ENCODE peak calls at places on chromosomes 4 and X, in four cellular contexts. One of them, this sample, is unnamed.

GRCh38 chrX:49876750-49877149 is 2.5 kb upstream of the USP27X start:
- DNase-seq in IMR-90: peak; percentile 23
- DNase-seq in mesendoderm: peak; percentile 24
- DNase-seq in H9: no peak
- DNase-seq in this sample: no peak

GRCh38 chr4:186781032-186781917 is 57.6 kb upstream of the FAT1 start:
- DNase-seq in H9: no peak
- DNase-seq in IMR-90: peak; percentile 91
- DNase-seq in mesendoderm: no peak
- DNase-seq in this sample: no peak

GRCh38 chrX:76109654-76110053 is 63.2 kb upstream of the PBDC1 start:
- DNase-seq in H9: no peak
- DNase-seq in IMR-90: no peak
- DNase-seq in mesendoderm: peak; percentile 45
- DNase-seq in this sample: no peak

GRCh38 chrX:37746268-37746931 is 33.5 kb upstream of the CYBB start:
- DNase-seq in H9: no peak
- DNase-seq in IMR-90: no peak
- DNase-seq in mesendoderm: peak; percentile 3
- DNase-seq in this sample: no peak

GRCh38 chr4:185532327-185532726 is 3.0 kb downstream of the PDLIM3 start:
- DNase-seq in IMR-90: no peak
- DNase-seq in H9: no peak
- DNase-seq in mesendoderm: no peak
- DNase-seq in this sample: no peak

GRCh38 chr4:90030953-90031352 is 96.2 kb upstream of the CCSER1 start:
- DNase-seq in IMR-90: no peak
- DNase-seq in H9: peak; percentile 35
- DNase-seq in mesendoderm: peak; percentile 69
- DNase-seq in this sample: no peak

GRCh38 chr4:146051724-146052396 is 113.2 kb upstream of the ZNF827 start:
- DNase-seq in H9: no peak
- DNase-seq in mesendoderm: no peak
- DNase-seq in IMR-90: peak; percentile 72
- DNase-seq in this sample: no peak

GRCh38 chrX:155954793-155955192 is 42.7 kb upstream of the IL9R start:
- DNase-seq in mesendoderm: no peak
- DNase-seq in IMR-90: no peak
- DNase-seq in H9: no peak
- DNase-seq in this sample: no peak

GRCh38 chr4:6500481-6501135 is 28.2 kb upstream of the PPP2R2C start:
- DNase-seq in IMR-90: no peak
- DNase-seq in mesendoderm: no peak
- DNase-seq in H9: peak; percentile 6
- DNase-seq in this sample: no peak

GRCh38 chrX:6644411-6644810 is 109.5 kb upstream of the VCX3A start:
- DNase-seq in H9: no peak
- DNase-seq in mesendoderm: no peak
- DNase-seq in IMR-90: no peak
- DNase-seq in this sample: no peak

GRCh38 chr4:24630937-24631336 is 46.6 kb upstream of the DHX15 start:
- DNase-seq in mesendoderm: no peak
- DNase-seq in IMR-90: no peak
- DNase-seq in H9: no peak
- DNase-seq in this sample: no peak

GRCh38 chr4:184443318-184443717 is 31.0 kb downstream of the IRF2 start:
- DNase-seq in mesendoderm: no peak
- DNase-seq in H9: no peak
- DNase-seq in IMR-90: no peak
- DNase-seq in this sample: no peak

GRCh38 chr4:105153749-105154148 is 7.1 kb downstream of the TET2 start:
- DNase-seq in IMR-90: no peak
- DNase-seq in mesendoderm: no peak
- DNase-seq in H9: no peak
- DNase-seq in this sample: no peak

GRCh38 chr4:189185810-189186432 is 754.8 kb upstream of the FRG1 start:
- DNase-seq in H9: peak; percentile 87
- DNase-seq in mesendoderm: peak; percentile 91
- DNase-seq in IMR-90: no peak
- DNase-seq in this sample: peak; percentile 66

GRCh38 chr4:538542-539142 is 37.5 kb downstream of the TMEM271 start:
- DNase-seq in H9: no peak
- DNase-seq in mesendoderm: no peak
- DNase-seq in IMR-90: no peak
- DNase-seq in this sample: no peak

GRCh38 chr4:84965558-84966381 is 720 bp downstream of the WDFY3 start:
- DNase-seq in IMR-90: peak; percentile 17
- DNase-seq in H9: peak; percentile 55
- DNase-seq in mesendoderm: peak; percentile 76
- DNase-seq in this sample: peak; percentile 63

GRCh38 chr4:188707036-188707435 is 567.8 kb downstream of the TRIML1 start:
- DNase-seq in H9: no peak
- DNase-seq in mesendoderm: no peak
- DNase-seq in IMR-90: peak; percentile 17
- DNase-seq in this sample: no peak

GRCh38 chr4:78954048-78954666 is 14.9 kb upstream of the PAQR3 start:
- DNase-seq in H9: peak; percentile 56
- DNase-seq in IMR-90: no peak
- DNase-seq in mesendoderm: peak; percentile 57
- DNase-seq in this sample: peak; percentile 30

GRCh38 chr4:166498541-166498940 is 625.5 kb downstream of the TLL1 start:
- DNase-seq in H9: no peak
- DNase-seq in mesendoderm: no peak
- DNase-seq in IMR-90: no peak
- DNase-seq in this sample: no peak

GRCh38 chr4:84484274-84484673 is 14.8 kb downstream of the NKX6-1 start:
- DNase-seq in mesendoderm: peak; percentile 70
- DNase-seq in IMR-90: no peak
- DNase-seq in H9: peak; percentile 45
- DNase-seq in this sample: no peak

GRCh38 chr4:7815562-7815961 is 124.1 kb downstream of the AFAP1 start:
- DNase-seq in H9: no peak
- DNase-seq in IMR-90: peak; percentile 87
- DNase-seq in mesendoderm: no peak
- DNase-seq in this sample: no peak

GRCh38 chr4:13953083-13953482 is 325.6 kb upstream of the BOD1L1 start:
- DNase-seq in mesendoderm: no peak
- DNase-seq in IMR-90: no peak
- DNase-seq in H9: no peak
- DNase-seq in this sample: no peak

GRCh38 chrX:72394518-72395163 is 88.9 kb upstream of the CITED1 start:
- DNase-seq in H9: no peak
- DNase-seq in IMR-90: peak; percentile 50
- DNase-seq in mesendoderm: no peak
- DNase-seq in this sample: no peak

DNA sequence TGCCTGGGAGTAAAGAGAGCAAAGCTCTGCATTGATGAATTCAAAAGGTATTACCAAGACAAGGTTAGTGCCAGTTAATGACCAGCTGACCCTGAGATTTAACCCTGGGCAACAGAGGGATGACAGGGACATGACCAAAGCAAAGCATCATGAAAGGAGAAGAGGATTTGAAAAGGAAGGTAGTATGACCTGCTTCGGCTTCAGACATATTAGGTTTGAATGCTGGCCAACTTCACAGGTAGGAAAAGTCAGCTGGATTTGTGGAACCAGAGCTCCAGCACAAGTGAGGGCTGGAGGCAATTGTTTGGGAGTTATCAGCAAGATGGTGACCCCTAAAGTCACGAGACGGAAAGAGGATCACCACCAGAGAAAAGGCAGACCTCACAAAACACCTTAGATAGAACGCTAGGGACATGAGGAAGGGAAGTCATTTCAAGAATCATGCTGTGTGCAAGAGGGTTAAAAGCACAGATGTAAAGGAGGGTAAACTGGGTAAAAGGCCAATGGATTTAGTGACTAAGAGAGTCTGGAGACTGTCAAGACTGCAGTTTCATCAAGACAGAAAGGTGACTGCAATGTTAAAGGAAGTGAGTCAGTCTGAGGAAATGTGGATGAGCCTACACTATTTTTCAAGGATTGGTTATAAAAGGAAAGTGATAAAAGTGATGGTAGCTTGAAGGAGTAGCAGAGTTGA is 45.6 kb downstream of the SH3RF1 start:
- DNase-seq in IMR-90: peak; percentile 98
- DNase-seq in mesendoderm: peak; percentile 50
- DNase-seq in H9: no peak
- DNase-seq in this sample: no peak
- H2BK5ac ChIP-seq in IMR-90: peak overlapping the region; percentile 92
- H2BK5ac ChIP-seq in mesendoderm: no peak overlapping the region
- H2BK5ac ChIP-seq in H9: no peak overlapping the region
- H2BK5ac ChIP-seq in this sample: no peak overlapping the region

DNA sequence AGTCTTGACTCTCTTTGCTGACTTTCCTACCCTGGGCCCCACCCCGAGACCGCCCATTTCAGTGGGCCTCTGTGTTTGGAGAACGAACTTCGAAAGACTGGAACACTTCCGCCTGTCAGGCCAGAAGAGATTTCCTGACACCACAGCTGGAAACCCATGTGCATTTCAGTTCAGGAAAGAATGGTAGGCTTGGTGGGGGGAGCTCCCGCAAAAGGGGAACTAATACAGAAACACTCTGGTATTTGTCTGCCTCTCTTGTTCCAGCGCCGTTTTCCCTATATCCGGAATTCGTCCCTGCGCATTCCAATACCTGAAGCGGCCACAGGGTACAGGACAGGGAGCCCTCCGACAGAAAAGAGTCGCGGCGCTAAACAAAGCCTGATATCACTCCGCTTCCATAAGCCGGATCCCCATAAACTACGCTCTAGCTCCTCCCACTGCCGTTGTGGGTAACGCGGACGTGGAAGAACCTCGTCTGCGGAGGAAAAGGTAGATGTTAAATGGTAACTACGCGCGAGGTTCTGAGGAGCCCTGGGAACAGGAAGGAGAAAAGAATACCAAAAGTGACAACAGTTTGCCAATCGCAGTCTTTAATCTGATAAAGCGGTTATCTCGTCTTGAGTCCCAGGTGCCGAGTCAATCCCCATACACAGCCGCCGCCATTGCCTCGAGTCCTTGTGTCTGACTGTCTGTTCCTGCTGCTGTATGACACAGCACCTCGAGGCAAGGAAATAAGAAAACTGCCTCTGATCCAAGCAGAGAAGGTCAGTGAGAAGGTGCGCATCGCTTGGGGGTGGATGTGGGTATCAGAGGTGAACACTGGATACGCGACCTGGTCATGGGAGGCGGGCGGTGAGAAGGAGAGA is at the start of gene ARMCX5:
- DNase-seq in IMR-90: peak; percentile 87
- DNase-seq in H9: peak; percentile 68
- DNase-seq in mesendoderm: peak; percentile 94
- DNase-seq in this sample: peak; percentile 72
- H2BK5ac ChIP-seq in IMR-90: peak within 1 kb of the TSS; percentile 66
- H2BK5ac ChIP-seq in H9: no peak within 1 kb of the TSS
- H2BK5ac ChIP-seq in mesendoderm: no peak within 1 kb of the TSS
- H2BK5ac ChIP-seq in this sample: no peak within 1 kb of the TSS

DNA sequence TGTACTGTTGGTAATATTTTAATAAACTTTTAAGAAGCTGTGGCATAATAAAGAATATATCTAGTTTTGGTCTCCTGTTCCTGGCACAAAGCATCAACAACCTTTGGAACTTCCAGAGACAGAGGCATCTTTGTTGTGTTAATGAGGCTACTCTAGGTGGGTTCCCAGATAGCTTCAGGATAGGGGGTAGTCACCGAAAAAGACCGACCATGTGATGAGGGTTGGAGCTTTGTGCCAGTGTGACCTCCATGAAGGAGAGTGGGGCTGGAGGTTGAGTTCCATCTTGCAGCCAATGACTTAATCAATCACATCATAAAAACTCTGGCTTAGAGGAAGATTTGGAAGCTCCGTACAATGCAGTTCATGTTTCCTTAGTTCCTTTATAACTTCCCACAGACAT is 9.9 kb downstream of the PPAT start:
- DNase-seq in H9: peak; percentile 63
- DNase-seq in mesendoderm: peak; percentile 66
- DNase-seq in IMR-90: no peak
- DNase-seq in this sample: no peak
- H2BK5ac ChIP-seq in H9: no peak overlapping the region
- H2BK5ac ChIP-seq in mesendoderm: no peak overlapping the region
- H2BK5ac ChIP-seq in IMR-90: no peak overlapping the region
- H2BK5ac ChIP-seq in this sample: no peak overlapping the region

GRCh38 chr4:151407018-151407417 is 2.0 kb upstream of the FHIP1A start:
- DNase-seq in H9: no peak
- DNase-seq in mesendoderm: no peak
- DNase-seq in IMR-90: no peak
- DNase-seq in this sample: no peak

GRCh38 chr4:151408380-151408629 is 671 bp upstream of the FHIP1A start:
- DNase-seq in mesendoderm: no peak
- DNase-seq in H9: no peak
- DNase-seq in IMR-90: no peak
- DNase-seq in this sample: no peak

GRCh38 chr4:151409470-151410313 is 716 bp downstream of the FHIP1A start:
- DNase-seq in IMR-90: no peak
- DNase-seq in H9: peak; percentile 75
- DNase-seq in mesendoderm: peak; percentile 82
- DNase-seq in this sample: peak; percentile 36

GRCh38 chr4:151408630-151409469 is at the start of gene FHIP1A:
- DNase-seq in IMR-90: peak; percentile 53
- DNase-seq in H9: peak; percentile 94
- DNase-seq in mesendoderm: peak; percentile 96
- DNase-seq in this sample: peak; percentile 74

DNA sequence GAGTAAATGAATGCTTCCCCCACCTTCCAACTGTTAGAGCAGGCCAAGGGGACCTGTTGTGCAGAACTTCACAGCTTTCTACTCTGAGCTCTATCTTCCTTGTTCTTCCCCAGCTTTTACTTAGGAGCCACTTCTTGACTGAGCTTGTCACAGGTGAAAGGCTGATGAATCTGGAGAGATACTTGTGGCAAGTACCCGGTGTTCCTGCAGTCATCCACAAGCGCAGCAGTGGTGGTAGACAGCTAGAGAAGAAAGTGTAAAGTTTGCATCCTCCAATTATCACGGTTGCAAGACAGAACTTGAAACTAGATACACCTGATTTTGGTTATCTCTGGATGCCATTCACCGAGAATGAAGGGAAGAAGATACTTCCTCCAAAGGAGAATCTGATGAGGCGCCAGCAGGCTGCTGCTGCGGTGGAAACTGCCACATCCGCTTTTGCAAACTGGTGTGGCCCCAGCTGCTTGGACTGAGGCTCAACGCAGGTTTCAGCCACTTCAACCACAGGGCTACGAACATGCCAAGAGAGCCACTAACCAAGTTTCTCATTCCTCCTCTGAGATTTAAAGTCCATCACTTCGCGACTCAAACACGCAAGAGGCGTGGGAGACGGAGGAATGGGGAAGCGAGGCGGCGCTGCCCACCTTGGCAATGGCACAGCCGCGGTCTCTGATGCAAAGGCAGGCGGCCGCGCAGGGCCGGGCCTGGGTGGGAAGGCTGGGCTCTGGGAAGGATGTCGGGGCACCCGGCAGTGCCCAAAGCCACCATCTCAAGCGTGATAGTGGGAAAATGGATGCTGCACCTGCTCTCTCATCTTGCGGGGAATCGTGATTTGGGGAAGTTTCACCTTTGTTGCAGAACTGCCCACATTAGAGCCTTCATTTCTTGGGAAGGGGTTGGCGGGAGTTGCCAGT is 1.3 kb upstream of the FHIP1A start:
- DNase-seq in H9: peak; percentile 53
- DNase-seq in mesendoderm: peak; percentile 49
- DNase-seq in IMR-90: no peak
- DNase-seq in this sample: no peak
- H2BK5ac ChIP-seq in H9: no peak overlapping the region
- H2BK5ac ChIP-seq in mesendoderm: no peak overlapping the region
- H2BK5ac ChIP-seq in IMR-90: no peak overlapping the region
- H2BK5ac ChIP-seq in this sample: no peak overlapping the region